ENCODE peak calls at places on chromosomes 7 and 10, in five cellular contexts. L is MM.1S, M is AG10803, Z is K562, S is NCI-H1417. J is an unnamed sample.

GRCh38 chr10:29970576-29970975 is 88.8 kb downstream of the JCAD start:
- DNase-seq in L (no peak), S (no peak), Z (no peak), M (no peak), J (no peak)

GRCh38 chr7:55050286-55050685 is 31.5 kb downstream of the EGFR start:
- DNase-seq in L (peak), S (no peak), M (peak), Z (no peak), J (no peak)

GRCh38 chr7:128322040-128322643 is 21.6 kb downstream of the RBM28 start:
- DNase-seq in M (peak), S (no peak), L (peak), Z (no peak), J (no peak)

GRCh38 chr10:35185260-35186034 is 58.8 kb downstream of the CREM start:
- DNase-seq in M (no peak), Z (no peak), S (no peak), L (no peak), J (no peak)

GRCh38 chr7:21412953-21413352 is 14.9 kb upstream of the SP4 start:
- DNase-seq in M (no peak), S (no peak), L (no peak), Z (no peak), J (no peak)

GRCh38 chr7:71615017-71615416 is 483.1 kb downstream of the GALNT17 start:
- DNase-seq in S (no peak), M (no peak), Z (no peak), L (no peak), J (no peak)

GRCh38 chr7:130180571-130180971 is 24.6 kb downstream of the TMEM209 start:
- DNase-seq in L (no peak), Z (no peak), M (no peak), S (no peak), J (no peak)

GRCh38 chr10:123574299-123574698 is 91.9 kb upstream of the GPR26 start:
- DNase-seq in M (no peak), S (no peak), Z (no peak), L (no peak), J (no peak)

GRCh38 chr7:18610331-18610948 is 114.9 kb downstream of the HDAC9 start:
- DNase-seq in Z (no peak), L (peak), S (peak), M (peak), J (no peak)

GRCh38 chr10:119608316-119609155 is 11.8 kb upstream of the TIAL1 start:
- DNase-seq in L (no peak), M (peak), S (peak), Z (peak), J (no peak)

GRCh38 chr7:130409722-130410072 is 29.4 kb downstream of the CPA1 start:
- DNase-seq in M (no peak), L (no peak), S (no peak), Z (no peak), J (no peak)

GRCh38 chr10:73456187-73456890 is 23.0 kb upstream of the MSS51 start:
- DNase-seq in M (no peak), L (no peak), S (no peak), Z (peak), J (no peak)

GRCh38 chr7:88377421-88377820 is 70.7 kb upstream of the STEAP4 start:
- DNase-seq in Z (no peak), M (no peak), S (no peak), L (no peak), J (no peak)

GRCh38 chr7:45692031-45692430 is 117.9 kb downstream of the ADCY1 start:
- DNase-seq in L (no peak), M (no peak), S (no peak), Z (no peak), J (no peak)

GRCh38 chr7:92720604-92721350 is 115.6 kb downstream of the CDK6 start:
- DNase-seq in L (peak), Z (no peak), S (no peak), M (no peak), J (no peak)

GRCh38 chr7:21167942-21168341 is 259.9 kb upstream of the SP4 start:
- DNase-seq in L (no peak), M (no peak), Z (no peak), S (no peak), J (no peak)

GRCh38 chr10:10389182-10389581 is 628.5 kb upstream of the CELF2 start:
- DNase-seq in Z (no peak), S (no peak), M (no peak), L (no peak), J (no peak)

GRCh38 chr10:132665946-132666732 is 119.8 kb downstream of the NKX6-2 start:
- DNase-seq in L (no peak), S (no peak), M (peak), Z (peak), J (no peak)

GRCh38 chr10:89273680-89274079 is 22.1 kb upstream of the LIPA start:
- DNase-seq in M (no peak), Z (no peak), S (no peak), L (no peak), J (no peak)

GRCh38 chr10:14382022-14382421 is 51.3 kb upstream of the FRMD4A start:
- DNase-seq in M (no peak), S (no peak), L (peak), Z (no peak), J (no peak)

GRCh38 chr7:149239345-149240143 is at the start of gene ZNF212:
- DNase-seq in M (peak), S (peak), L (peak), Z (peak), J (peak)

GRCh38 chr7:80346704-80347103 is 165.2 kb downstream of the GNAT3 start:
- DNase-seq in M (peak), L (no peak), Z (no peak), S (no peak), J (no peak)

GRCh38 chr7:48259463-48260280 is 88.4 kb downstream of the ABCA13 start:
- DNase-seq in M (no peak), L (no peak), Z (no peak), S (no peak), J (no peak)

GRCh38 chr10:96044686-96045085 is 1.3 kb downstream of the CCNJ start:
- DNase-seq in S (no peak), L (no peak), M (peak), Z (no peak), J (no peak)

GRCh38 chr10:63631971-63632370 is 110.8 kb downstream of the REEP3 start:
- DNase-seq in L (no peak), Z (no peak), M (peak), S (no peak), J (no peak)

GRCh38 chr7:63008366-63008765 is 990.3 kb upstream of the ZNF722 start:
- DNase-seq in S (no peak), L (no peak), Z (no peak), M (no peak), J (no peak)

GRCh38 chr10:110870823-110871235 is 899 bp upstream of the PDCD4 start:
- DNase-seq in Z (no peak), L (no peak), M (peak), S (no peak), J (no peak)

GRCh38 chr7:5526190-5527037 is 102.8 kb upstream of the TNRC18 start:
- DNase-seq in M (peak), Z (peak), L (peak), S (no peak), J (no peak)

GRCh38 chr10:6838118-6838517 is 258.0 kb upstream of the PRKCQ start:
- DNase-seq in M (no peak), S (peak), Z (no peak), L (peak), J (no peak)

GRCh38 chr10:103114876-103115275 is 78.2 kb downstream of the NT5C2 start:
- DNase-seq in S (no peak), L (no peak), M (no peak), Z (no peak), J (no peak)

GRCh38 chr10:86222336-86222650 is 144.3 kb downstream of the GRID1 start:
- DNase-seq in L (no peak), S (no peak), M (no peak), Z (no peak), J (no peak)

GRCh38 chr7:21076054-21076453 is 289.4 kb upstream of the SP8 start:
- DNase-seq in S (peak), Z (no peak), L (no peak), M (no peak), J (peak)

J was measured in NCI-H187 treated with DMSO at 0.1 percent for 48 hours.